ENCODE peak calls at places on chromosomes 3 and 15, in four cellular contexts. T is mammary epithelial cell, P is suprapubic skin, Y is gastrocnemius medialis. Q is an unnamed sample.

GRCh38 chr3:152719264-152719663 is 115.7 kb upstream of the P2RY1 start:
- DNase-seq in T (peak; percentile 66), P (no peak), Y (no peak), Q (no peak)

GRCh38 chr3:134369861-134370596 is 4.2 kb downstream of the AMOTL2 start:
- DNase-seq in T (no peak), P (no peak), Y (no peak), Q (no peak)

GRCh38 chr15:98071786-98072185 is 111.3 kb downstream of the ARRDC4 start:
- DNase-seq in T (no peak), P (no peak), Y (no peak), Q (no peak)

GRCh38 chr3:169822540-169822939 is 9.8 kb upstream of the LRRC34 start:
- DNase-seq in T (no peak), P (no peak), Y (no peak), Q (no peak)

GRCh38 chr3:71859128-71859519 is 74.2 kb upstream of the PROK2 start:
- DNase-seq in T (peak; percentile 49), P (no peak), Y (no peak), Q (no peak)

GRCh38 chr3:61936344-61936937 is 375.1 kb downstream of the PTPRG start:
- DNase-seq in T (no peak), P (no peak), Y (no peak), Q (peak; percentile 19)

GRCh38 chr15:75517233-75517632 is 61.9 kb downstream of the PTPN9 start:
- DNase-seq in T (no peak), P (no peak), Y (no peak), Q (no peak)

GRCh38 chr3:36678216-36679013 is 85.9 kb downstream of the DCLK3 start:
- DNase-seq in T (peak; percentile 67), P (no peak), Y (no peak), Q (no peak)

GRCh38 chr3:71305246-71306206 is 278.0 kb downstream of the FOXP1 start:
- DNase-seq in T (peak; percentile 39), P (no peak), Y (no peak), Q (no peak)

GRCh38 chr15:50058231-50058630 is 60.8 kb downstream of the ATP8B4 start:
- DNase-seq in T (no peak), P (no peak), Y (no peak), Q (no peak)

GRCh38 chr15:49697121-49697520 is 76.3 kb downstream of the DTWD1 start:
- DNase-seq in T (peak; percentile 14), P (no peak), Y (no peak), Q (no peak)

GRCh38 chr15:80999623-81000036 is 1.1 kb upstream of the TLNRD1 start:
- DNase-seq in T (no peak), P (no peak), Y (no peak), Q (peak; percentile 49)

GRCh38 chr3:184395320-184395660 is 15.4 kb downstream of the CHRD start:
- DNase-seq in T (no peak), P (no peak), Y (no peak), Q (no peak)

GRCh38 chr15:96160269-96160668 is 170.2 kb upstream of the NR2F2 start:
- DNase-seq in T (no peak), P (peak; percentile 85), Y (no peak), Q (no peak)

GRCh38 chr3:129708328-129708861 is 101.9 kb upstream of the PLXND1 start:
- DNase-seq in T (no peak), P (no peak), Y (no peak), Q (no peak)

GRCh38 chr3:167992384-167992783 is 103.3 kb downstream of the GOLIM4 start:
- DNase-seq in T (no peak), P (no peak), Y (no peak), Q (no peak)

GRCh38 chr15:69119016-69119415 is 41.4 kb upstream of the GLCE start:
- DNase-seq in T (no peak), P (no peak), Y (no peak), Q (no peak)

GRCh38 chr15:52018693-52019393 is at the start of gene MAPK6:
- DNase-seq in T (peak; percentile 91), P (peak; percentile 95), Y (peak; percentile 88), Q (peak; percentile 99)

GRCh38 chr3:35965908-35966307 is 326.6 kb downstream of the ARPP21 start:
- DNase-seq in T (peak; percentile 14), P (no peak), Y (no peak), Q (peak; percentile 5)

GRCh38 chr3:144407290-144407689 is 435.7 kb downstream of the DIPK2A start:
- DNase-seq in T (no peak), P (no peak), Y (no peak), Q (no peak)

GRCh38 chr3:159724627-159725026 is 264.0 kb upstream of the IL12A start:
- DNase-seq in T (peak; percentile 12), P (no peak), Y (no peak), Q (no peak)

GRCh38 chr15:78685157-78685830 is 44.3 kb upstream of the CHRNB4 start:
- DNase-seq in T (no peak), P (peak; percentile 20), Y (no peak), Q (no peak)

GRCh38 chr3:63364909-63365308 is 86.8 kb downstream of the SYNPR start:
- DNase-seq in T (no peak), P (no peak), Y (no peak), Q (no peak)
- TF ChIP-seq CTCF in T (peak; percentile 17), P (no peak), Y (no peak), Q (no peak)

GRCh38 chr15:42590619-42591237 is 15.3 kb downstream of the STARD9 start:
- DNase-seq in T (no peak), P (no peak), Y (no peak), Q (no peak)

GRCh38 chr15:42595641-42596240 is 20.3 kb downstream of the STARD9 start:
- DNase-seq in T (no peak), P (no peak), Y (no peak), Q (no peak)

GRCh38 chr15:42593143-42593542 is 17.7 kb downstream of the STARD9 start:
- DNase-seq in T (no peak), P (no peak), Y (peak; percentile 32), Q (no peak)

GRCh38 chr15:42591238-42591936 is 16.0 kb downstream of the STARD9 start:
- DNase-seq in T (no peak), P (no peak), Y (no peak), Q (no peak)
- TF ChIP-seq CTCF in T (peak; percentile 7), P (no peak), Y (no peak), Q (peak; percentile 10)

GRCh38 chr3:88003115-88003755 is 55.6 kb downstream of the CGGBP1 start:
- DNase-seq in T (peak; percentile 29), P (no peak), Y (no peak), Q (no peak)
- TF ChIP-seq CTCF in T (peak; percentile 75), P (peak; percentile 47), Y (peak; percentile 60), Q (peak; percentile 44)

DNA sequence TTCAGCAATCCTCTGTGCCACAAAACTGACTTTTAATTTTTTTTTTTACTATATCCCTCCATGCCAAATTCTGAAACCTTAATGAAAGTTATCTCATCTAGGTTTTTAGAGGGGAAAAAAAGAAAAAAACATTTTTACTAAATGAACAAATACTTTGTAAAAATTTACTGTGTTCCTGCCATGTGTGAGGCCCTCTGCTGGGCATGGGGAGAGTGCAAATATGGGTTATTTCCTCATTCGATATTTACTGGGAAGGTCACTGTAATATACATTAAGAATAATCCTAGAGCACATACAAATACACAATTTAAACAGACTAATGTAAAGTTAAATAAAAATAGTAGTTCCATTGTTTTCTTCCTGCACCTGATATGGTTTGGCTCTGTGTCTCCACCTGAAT is 215.0 kb downstream of the GRM7 start:
- DNase-seq in T (no peak), P (no peak), Y (no peak), Q (no peak)
- TF ChIP-seq CTCF in T (no peak), P (no peak), Y (no peak), Q (no peak)

GRCh38 chr3:58463942-58464271 is 28.0 kb upstream of the KCTD6 start:
- DNase-seq in T (no peak), P (no peak), Y (no peak), Q (no peak)
- TF ChIP-seq CTCF in T (no peak), P (no peak), Y (no peak), Q (no peak)

DNA sequence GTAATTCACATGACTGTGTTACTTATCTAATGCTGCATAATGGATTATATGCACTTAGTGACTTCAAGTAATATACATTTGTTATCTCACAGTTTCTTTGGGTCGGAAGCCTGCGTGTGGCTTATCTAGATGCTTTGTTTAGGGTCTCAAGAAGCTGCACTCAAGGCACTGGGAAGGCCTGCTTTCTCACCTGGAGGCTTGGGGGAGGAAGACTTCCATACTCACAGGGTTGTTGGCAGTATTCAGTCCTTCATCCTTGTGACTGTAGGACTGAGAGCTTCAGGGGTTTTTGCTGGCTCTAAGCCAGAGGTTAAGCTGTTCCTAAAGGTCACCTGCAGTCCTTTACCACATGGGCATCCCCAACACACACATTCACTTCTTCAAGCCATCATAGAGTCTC is 22.6 kb downstream of the TAFA4 start:
- DNase-seq in T (no peak), P (no peak), Y (no peak), Q (no peak)
- TF ChIP-seq CTCF in T (no peak), P (no peak), Y (no peak), Q (no peak)

DNA sequence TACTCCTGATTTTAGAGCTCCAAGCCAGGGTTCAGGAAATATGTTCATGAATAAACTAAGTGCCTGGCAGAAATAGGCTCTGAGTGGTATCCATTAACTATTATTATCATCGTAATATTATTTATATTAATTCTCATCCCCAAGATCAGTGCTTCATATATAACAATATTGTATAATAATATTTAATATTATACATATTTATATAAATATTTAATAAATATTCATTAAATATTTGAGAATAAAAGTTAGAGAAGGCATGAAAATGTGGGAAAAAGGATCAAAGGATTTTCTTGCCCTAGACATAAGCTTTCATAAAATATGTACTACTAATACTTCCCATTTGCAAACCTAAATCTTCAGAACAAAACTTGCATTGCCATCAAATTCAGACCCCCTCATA is 196.5 kb downstream of the ZMAT3 start:
- DNase-seq in T (no peak), P (no peak), Y (no peak), Q (no peak)
- TF ChIP-seq CTCF in T (no peak), P (no peak), Y (no peak), Q (no peak)

GRCh38 chr3:52220380-52221026 is 4.9 kb downstream of the TLR9 start:
- DNase-seq in T (peak; percentile 53), P (peak; percentile 91), Y (peak; percentile 52), Q (peak; percentile 87)
- TF ChIP-seq CTCF in T (peak; percentile 94), P (peak; percentile 86), Y (peak; percentile 93), Q (peak; percentile 84)

DNA sequence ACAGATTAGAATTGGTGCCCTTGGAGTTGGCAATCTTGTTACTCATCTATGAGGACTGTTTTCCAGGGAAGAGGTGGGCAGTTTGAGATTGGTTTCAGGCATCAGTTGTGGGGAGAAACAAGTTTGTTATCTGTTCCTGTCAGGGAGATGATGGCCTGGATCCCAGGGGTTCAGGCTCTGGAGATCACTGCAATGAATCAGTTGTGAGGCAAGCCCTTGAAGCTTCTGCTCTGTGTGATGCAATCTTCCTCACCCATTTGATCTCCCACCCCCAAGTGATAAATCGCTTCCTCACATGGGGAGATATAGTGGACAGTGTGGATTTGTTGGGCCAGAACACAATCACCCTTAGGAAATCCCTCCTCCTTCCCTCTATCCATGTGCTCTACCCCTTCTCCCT is 276.6 kb upstream of the LRTM1 start:
- DNase-seq in T (no peak), P (no peak), Y (no peak), Q (no peak)
- TF ChIP-seq CTCF in T (no peak), P (no peak), Y (no peak), Q (no peak)

Q was measured in GM20000.